ENCODE peak calls at places on chromosomes 11 and 22, in seven cellular contexts. One of them, this sample, is unnamed.

GRCh38 chr11:102989379-102990047 is 34.0 kb upstream of the MMP13 start:
- DNase-seq in C1 segment of cervical spinal cord: no peak
- DNase-seq in activated T-helper 1 cell treated with anti-CD3 and anti-CD28 coated beads, Interleukin-12 subunit alpha, Interleukin-12 subunit beta, Interleukin-2, Interleukin-4 antibody, amounts not matched to agents 30 ng/mL and 10 ng/mL and 1 ng/mL, durations not matched to agents 14 hours and 24 hours and 36 hours: no peak
- DNase-seq in body of pancreas: no peak
- DNase-seq in CD8-positive, alpha-beta T cell: no peak
- DNase-seq in islet precursor cell: no peak
- DNase-seq in MCF 10A: no peak
- DNase-seq in this sample: no peak

GRCh38 chr11:11408436-11409221 is 55.6 kb upstream of the CSNK2A3 start:
- DNase-seq in C1 segment of cervical spinal cord: no peak
- DNase-seq in activated T-helper 1 cell treated with anti-CD3 and anti-CD28 coated beads, Interleukin-12 subunit alpha, Interleukin-12 subunit beta, Interleukin-2, Interleukin-4 antibody, amounts not matched to agents 30 ng/mL and 10 ng/mL and 1 ng/mL, durations not matched to agents 14 hours and 24 hours and 36 hours: no peak
- DNase-seq in body of pancreas: no peak
- DNase-seq in CD8-positive, alpha-beta T cell: no peak
- DNase-seq in islet precursor cell: no peak
- DNase-seq in MCF 10A: no peak
- DNase-seq in this sample: no peak

GRCh38 chr11:77188323-77188911 is 60.4 kb downstream of the MYO7A start:
- DNase-seq in C1 segment of cervical spinal cord: peak
- DNase-seq in activated T-helper 1 cell treated with anti-CD3 and anti-CD28 coated beads, Interleukin-12 subunit alpha, Interleukin-12 subunit beta, Interleukin-2, Interleukin-4 antibody, amounts not matched to agents 30 ng/mL and 10 ng/mL and 1 ng/mL, durations not matched to agents 14 hours and 24 hours and 36 hours: peak
- DNase-seq in body of pancreas: peak
- DNase-seq in CD8-positive, alpha-beta T cell: peak
- DNase-seq in islet precursor cell: peak
- DNase-seq in MCF 10A: peak
- DNase-seq in this sample: peak

GRCh38 chr22:25582946-25583345 is 18.5 kb downstream of the GRK3 start:
- DNase-seq in C1 segment of cervical spinal cord: no peak
- DNase-seq in activated T-helper 1 cell treated with anti-CD3 and anti-CD28 coated beads, Interleukin-12 subunit alpha, Interleukin-12 subunit beta, Interleukin-2, Interleukin-4 antibody, amounts not matched to agents 30 ng/mL and 10 ng/mL and 1 ng/mL, durations not matched to agents 14 hours and 24 hours and 36 hours: no peak
- DNase-seq in body of pancreas: no peak
- DNase-seq in CD8-positive, alpha-beta T cell: no peak
- DNase-seq in islet precursor cell: no peak
- DNase-seq in MCF 10A: no peak
- DNase-seq in this sample: no peak

GRCh38 chr11:83827940-83828554 is 541.9 kb upstream of the CCDC90B start:
- DNase-seq in C1 segment of cervical spinal cord: no peak
- DNase-seq in activated T-helper 1 cell treated with anti-CD3 and anti-CD28 coated beads, Interleukin-12 subunit alpha, Interleukin-12 subunit beta, Interleukin-2, Interleukin-4 antibody, amounts not matched to agents 30 ng/mL and 10 ng/mL and 1 ng/mL, durations not matched to agents 14 hours and 24 hours and 36 hours: no peak
- DNase-seq in body of pancreas: no peak
- DNase-seq in CD8-positive, alpha-beta T cell: no peak
- DNase-seq in islet precursor cell: no peak
- DNase-seq in MCF 10A: peak
- DNase-seq in this sample: no peak

GRCh38 chr11:1491379-1491778 is 4.8 kb upstream of the MOB2 start:
- DNase-seq in C1 segment of cervical spinal cord: no peak
- DNase-seq in activated T-helper 1 cell treated with anti-CD3 and anti-CD28 coated beads, Interleukin-12 subunit alpha, Interleukin-12 subunit beta, Interleukin-2, Interleukin-4 antibody, amounts not matched to agents 30 ng/mL and 10 ng/mL and 1 ng/mL, durations not matched to agents 14 hours and 24 hours and 36 hours: no peak
- DNase-seq in body of pancreas: no peak
- DNase-seq in CD8-positive, alpha-beta T cell: no peak
- DNase-seq in islet precursor cell: no peak
- DNase-seq in MCF 10A: no peak
- DNase-seq in this sample: no peak

GRCh38 chr22:30295576-30295975 is 6.3 kb upstream of the CASTOR1 start:
- DNase-seq in C1 segment of cervical spinal cord: no peak
- DNase-seq in activated T-helper 1 cell treated with anti-CD3 and anti-CD28 coated beads, Interleukin-12 subunit alpha, Interleukin-12 subunit beta, Interleukin-2, Interleukin-4 antibody, amounts not matched to agents 30 ng/mL and 10 ng/mL and 1 ng/mL, durations not matched to agents 14 hours and 24 hours and 36 hours: no peak
- DNase-seq in body of pancreas: no peak
- DNase-seq in CD8-positive, alpha-beta T cell: no peak
- DNase-seq in islet precursor cell: no peak
- DNase-seq in MCF 10A: no peak
- DNase-seq in this sample: no peak

GRCh38 chr11:94402355-94402754 is 1.1 kb upstream of the GPR83 start:
- DNase-seq in C1 segment of cervical spinal cord: no peak
- DNase-seq in activated T-helper 1 cell treated with anti-CD3 and anti-CD28 coated beads, Interleukin-12 subunit alpha, Interleukin-12 subunit beta, Interleukin-2, Interleukin-4 antibody, amounts not matched to agents 30 ng/mL and 10 ng/mL and 1 ng/mL, durations not matched to agents 14 hours and 24 hours and 36 hours: no peak
- DNase-seq in body of pancreas: no peak
- DNase-seq in CD8-positive, alpha-beta T cell: no peak
- DNase-seq in islet precursor cell: no peak
- DNase-seq in MCF 10A: peak
- DNase-seq in this sample: no peak

GRCh38 chr11:116073854-116074837 is 569.9 kb upstream of the CADM1 start:
- DNase-seq in C1 segment of cervical spinal cord: no peak
- DNase-seq in activated T-helper 1 cell treated with anti-CD3 and anti-CD28 coated beads, Interleukin-12 subunit alpha, Interleukin-12 subunit beta, Interleukin-2, Interleukin-4 antibody, amounts not matched to agents 30 ng/mL and 10 ng/mL and 1 ng/mL, durations not matched to agents 14 hours and 24 hours and 36 hours: no peak
- DNase-seq in body of pancreas: peak
- DNase-seq in CD8-positive, alpha-beta T cell: no peak
- DNase-seq in islet precursor cell: peak
- DNase-seq in MCF 10A: no peak
- DNase-seq in this sample: no peak

GRCh38 chr22:19902245-19902699 is 39.3 kb upstream of the COMT start:
- DNase-seq in C1 segment of cervical spinal cord: no peak
- DNase-seq in activated T-helper 1 cell treated with anti-CD3 and anti-CD28 coated beads, Interleukin-12 subunit alpha, Interleukin-12 subunit beta, Interleukin-2, Interleukin-4 antibody, amounts not matched to agents 30 ng/mL and 10 ng/mL and 1 ng/mL, durations not matched to agents 14 hours and 24 hours and 36 hours: no peak
- DNase-seq in body of pancreas: no peak
- DNase-seq in CD8-positive, alpha-beta T cell: no peak
- DNase-seq in islet precursor cell: no peak
- DNase-seq in MCF 10A: no peak
- DNase-seq in this sample: no peak

GRCh38 chr11:8839957-8840945 is 70.7 kb upstream of the AKIP1 start:
- DNase-seq in C1 segment of cervical spinal cord: peak
- DNase-seq in activated T-helper 1 cell treated with anti-CD3 and anti-CD28 coated beads, Interleukin-12 subunit alpha, Interleukin-12 subunit beta, Interleukin-2, Interleukin-4 antibody, amounts not matched to agents 30 ng/mL and 10 ng/mL and 1 ng/mL, durations not matched to agents 14 hours and 24 hours and 36 hours: no peak
- DNase-seq in body of pancreas: peak
- DNase-seq in CD8-positive, alpha-beta T cell: no peak
- DNase-seq in islet precursor cell: peak
- DNase-seq in MCF 10A: no peak
- DNase-seq in this sample: no peak

GRCh38 chr11:48055292-48056132 is 75.2 kb downstream of the PTPRJ start:
- DNase-seq in C1 segment of cervical spinal cord: no peak
- DNase-seq in activated T-helper 1 cell treated with anti-CD3 and anti-CD28 coated beads, Interleukin-12 subunit alpha, Interleukin-12 subunit beta, Interleukin-2, Interleukin-4 antibody, amounts not matched to agents 30 ng/mL and 10 ng/mL and 1 ng/mL, durations not matched to agents 14 hours and 24 hours and 36 hours: peak
- DNase-seq in body of pancreas: peak
- DNase-seq in CD8-positive, alpha-beta T cell: no peak
- DNase-seq in islet precursor cell: no peak
- DNase-seq in MCF 10A: no peak
- DNase-seq in this sample: no peak

GRCh38 chr11:38530226-38530625 is 1932.2 kb upstream of the RAG2 start:
- DNase-seq in C1 segment of cervical spinal cord: no peak
- DNase-seq in activated T-helper 1 cell treated with anti-CD3 and anti-CD28 coated beads, Interleukin-12 subunit alpha, Interleukin-12 subunit beta, Interleukin-2, Interleukin-4 antibody, amounts not matched to agents 30 ng/mL and 10 ng/mL and 1 ng/mL, durations not matched to agents 14 hours and 24 hours and 36 hours: no peak
- DNase-seq in body of pancreas: no peak
- DNase-seq in CD8-positive, alpha-beta T cell: no peak
- DNase-seq in islet precursor cell: no peak
- DNase-seq in MCF 10A: no peak
- DNase-seq in this sample: no peak

GRCh38 chr11:65116370-65117205 is 913 bp downstream of the ZNHIT2 start:
- DNase-seq in C1 segment of cervical spinal cord: peak
- DNase-seq in activated T-helper 1 cell treated with anti-CD3 and anti-CD28 coated beads, Interleukin-12 subunit alpha, Interleukin-12 subunit beta, Interleukin-2, Interleukin-4 antibody, amounts not matched to agents 30 ng/mL and 10 ng/mL and 1 ng/mL, durations not matched to agents 14 hours and 24 hours and 36 hours: peak
- DNase-seq in body of pancreas: peak
- DNase-seq in CD8-positive, alpha-beta T cell: peak
- DNase-seq in islet precursor cell: peak
- DNase-seq in MCF 10A: peak
- DNase-seq in this sample: no peak

GRCh38 chr22:20807315-20807752 is 33.4 kb downstream of the SERPIND1 start:
- DNase-seq in C1 segment of cervical spinal cord: no peak
- DNase-seq in activated T-helper 1 cell treated with anti-CD3 and anti-CD28 coated beads, Interleukin-12 subunit alpha, Interleukin-12 subunit beta, Interleukin-2, Interleukin-4 antibody, amounts not matched to agents 30 ng/mL and 10 ng/mL and 1 ng/mL, durations not matched to agents 14 hours and 24 hours and 36 hours: no peak
- DNase-seq in body of pancreas: no peak
- DNase-seq in CD8-positive, alpha-beta T cell: no peak
- DNase-seq in islet precursor cell: peak
- DNase-seq in MCF 10A: peak
- DNase-seq in this sample: peak

GRCh38 chr22:44658371-44658953 is 43.5 kb upstream of the PRR5 start:
- DNase-seq in C1 segment of cervical spinal cord: peak
- DNase-seq in activated T-helper 1 cell treated with anti-CD3 and anti-CD28 coated beads, Interleukin-12 subunit alpha, Interleukin-12 subunit beta, Interleukin-2, Interleukin-4 antibody, amounts not matched to agents 30 ng/mL and 10 ng/mL and 1 ng/mL, durations not matched to agents 14 hours and 24 hours and 36 hours: no peak
- DNase-seq in body of pancreas: no peak
- DNase-seq in CD8-positive, alpha-beta T cell: no peak
- DNase-seq in islet precursor cell: no peak
- DNase-seq in MCF 10A: no peak
- DNase-seq in this sample: no peak

GRCh38 chr11:89433278-89433677 is 57.9 kb downstream of the NOX4 start:
- DNase-seq in C1 segment of cervical spinal cord: no peak
- DNase-seq in activated T-helper 1 cell treated with anti-CD3 and anti-CD28 coated beads, Interleukin-12 subunit alpha, Interleukin-12 subunit beta, Interleukin-2, Interleukin-4 antibody, amounts not matched to agents 30 ng/mL and 10 ng/mL and 1 ng/mL, durations not matched to agents 14 hours and 24 hours and 36 hours: no peak
- DNase-seq in body of pancreas: no peak
- DNase-seq in CD8-positive, alpha-beta T cell: no peak
- DNase-seq in islet precursor cell: no peak
- DNase-seq in MCF 10A: no peak
- DNase-seq in this sample: no peak

GRCh38 chr22:42920101-42920820 is 63.2 kb upstream of the ARFGAP3 start:
- DNase-seq in C1 segment of cervical spinal cord: no peak
- DNase-seq in activated T-helper 1 cell treated with anti-CD3 and anti-CD28 coated beads, Interleukin-12 subunit alpha, Interleukin-12 subunit beta, Interleukin-2, Interleukin-4 antibody, amounts not matched to agents 30 ng/mL and 10 ng/mL and 1 ng/mL, durations not matched to agents 14 hours and 24 hours and 36 hours: no peak
- DNase-seq in body of pancreas: peak
- DNase-seq in CD8-positive, alpha-beta T cell: no peak
- DNase-seq in islet precursor cell: no peak
- DNase-seq in MCF 10A: peak
- DNase-seq in this sample: peak

GRCh38 chr11:124627546-124627945 is 4.9 kb downstream of the TBRG1 start:
- DNase-seq in C1 segment of cervical spinal cord: no peak
- DNase-seq in activated T-helper 1 cell treated with anti-CD3 and anti-CD28 coated beads, Interleukin-12 subunit alpha, Interleukin-12 subunit beta, Interleukin-2, Interleukin-4 antibody, amounts not matched to agents 30 ng/mL and 10 ng/mL and 1 ng/mL, durations not matched to agents 14 hours and 24 hours and 36 hours: no peak
- DNase-seq in body of pancreas: no peak
- DNase-seq in CD8-positive, alpha-beta T cell: no peak
- DNase-seq in islet precursor cell: no peak
- DNase-seq in MCF 10A: peak
- DNase-seq in this sample: no peak

GRCh38 chr22:30182365-30182764 is 64.2 kb downstream of the LIF start:
- DNase-seq in C1 segment of cervical spinal cord: no peak
- DNase-seq in activated T-helper 1 cell treated with anti-CD3 and anti-CD28 coated beads, Interleukin-12 subunit alpha, Interleukin-12 subunit beta, Interleukin-2, Interleukin-4 antibody, amounts not matched to agents 30 ng/mL and 10 ng/mL and 1 ng/mL, durations not matched to agents 14 hours and 24 hours and 36 hours: no peak
- DNase-seq in body of pancreas: no peak
- DNase-seq in CD8-positive, alpha-beta T cell: no peak
- DNase-seq in islet precursor cell: peak
- DNase-seq in MCF 10A: no peak
- DNase-seq in this sample: no peak

GRCh38 chr11:77040889-77041288 is 6.7 kb downstream of the B3GNT6 start:
- DNase-seq in C1 segment of cervical spinal cord: no peak
- DNase-seq in activated T-helper 1 cell treated with anti-CD3 and anti-CD28 coated beads, Interleukin-12 subunit alpha, Interleukin-12 subunit beta, Interleukin-2, Interleukin-4 antibody, amounts not matched to agents 30 ng/mL and 10 ng/mL and 1 ng/mL, durations not matched to agents 14 hours and 24 hours and 36 hours: no peak
- DNase-seq in body of pancreas: no peak
- DNase-seq in CD8-positive, alpha-beta T cell: no peak
- DNase-seq in islet precursor cell: peak
- DNase-seq in MCF 10A: no peak
- DNase-seq in this sample: no peak

GRCh38 chr11:112129656-112130055 is 34.2 kb downstream of the IL18 start:
- DNase-seq in C1 segment of cervical spinal cord: peak
- DNase-seq in activated T-helper 1 cell treated with anti-CD3 and anti-CD28 coated beads, Interleukin-12 subunit alpha, Interleukin-12 subunit beta, Interleukin-2, Interleukin-4 antibody, amounts not matched to agents 30 ng/mL and 10 ng/mL and 1 ng/mL, durations not matched to agents 14 hours and 24 hours and 36 hours: no peak
- DNase-seq in body of pancreas: no peak
- DNase-seq in CD8-positive, alpha-beta T cell: no peak
- DNase-seq in islet precursor cell: no peak
- DNase-seq in MCF 10A: no peak
- DNase-seq in this sample: no peak

GRCh38 chr22:22201185-22201924 is 43.2 kb upstream of the VPREB1 start:
- DNase-seq in C1 segment of cervical spinal cord: no peak
- DNase-seq in activated T-helper 1 cell treated with anti-CD3 and anti-CD28 coated beads, Interleukin-12 subunit alpha, Interleukin-12 subunit beta, Interleukin-2, Interleukin-4 antibody, amounts not matched to agents 30 ng/mL and 10 ng/mL and 1 ng/mL, durations not matched to agents 14 hours and 24 hours and 36 hours: peak
- DNase-seq in body of pancreas: peak
- DNase-seq in CD8-positive, alpha-beta T cell: peak
- DNase-seq in islet precursor cell: peak
- DNase-seq in MCF 10A: peak
- DNase-seq in this sample: no peak

GRCh38 chr22:36435516-36436415 is 45.7 kb downstream of the TXN2 start:
- DNase-seq in C1 segment of cervical spinal cord: no peak
- DNase-seq in activated T-helper 1 cell treated with anti-CD3 and anti-CD28 coated beads, Interleukin-12 subunit alpha, Interleukin-12 subunit beta, Interleukin-2, Interleukin-4 antibody, amounts not matched to agents 30 ng/mL and 10 ng/mL and 1 ng/mL, durations not matched to agents 14 hours and 24 hours and 36 hours: peak
- DNase-seq in body of pancreas: peak
- DNase-seq in CD8-positive, alpha-beta T cell: peak
- DNase-seq in islet precursor cell: peak
- DNase-seq in MCF 10A: no peak
- DNase-seq in this sample: no peak

GRCh38 chr11:12517306-12517705 is 139.9 kb downstream of the PARVA start:
- DNase-seq in C1 segment of cervical spinal cord: no peak
- DNase-seq in activated T-helper 1 cell treated with anti-CD3 and anti-CD28 coated beads, Interleukin-12 subunit alpha, Interleukin-12 subunit beta, Interleukin-2, Interleukin-4 antibody, amounts not matched to agents 30 ng/mL and 10 ng/mL and 1 ng/mL, durations not matched to agents 14 hours and 24 hours and 36 hours: no peak
- DNase-seq in body of pancreas: no peak
- DNase-seq in CD8-positive, alpha-beta T cell: no peak
- DNase-seq in islet precursor cell: no peak
- DNase-seq in MCF 10A: no peak
- DNase-seq in this sample: no peak

GRCh38 chr11:20163778-20164133 is 3.5 kb upstream of the DBX1 start:
- DNase-seq in C1 segment of cervical spinal cord: no peak
- DNase-seq in activated T-helper 1 cell treated with anti-CD3 and anti-CD28 coated beads, Interleukin-12 subunit alpha, Interleukin-12 subunit beta, Interleukin-2, Interleukin-4 antibody, amounts not matched to agents 30 ng/mL and 10 ng/mL and 1 ng/mL, durations not matched to agents 14 hours and 24 hours and 36 hours: no peak
- DNase-seq in body of pancreas: no peak
- DNase-seq in CD8-positive, alpha-beta T cell: no peak
- DNase-seq in islet precursor cell: no peak
- DNase-seq in MCF 10A: no peak
- DNase-seq in this sample: no peak

This sample was measured in HS-27A.